ENCODE peak calls at places on chromosome 6, in eight cellular contexts. A, N, L, G, R, W, X and K are unnamed samples. For H3K4me1, the result is how much of the 10 kb centered on the place peaks cover.

GRCh38 chr6:73264446-73264845 is 1.4 kb upstream of the KHDC1 start:
- DNase-seq in G (no peak), L (no peak), A (no peak), N (no peak), R (no peak), X (no peak), W (no peak), K (no peak)

GRCh38 chr6:337782-338464 is 45.6 kb downstream of the DUSP22 start:
- DNase-seq in G (no peak), N (no peak), L (peak), X (no peak), W (no peak), R (no peak), A (no peak), K (no peak)

GRCh38 chr6:49504666-49505065 is 4.9 kb downstream of the GLYATL3 start:
- DNase-seq in R (no peak), A (no peak), X (no peak), W (no peak), N (no peak), G (no peak), L (no peak), K (no peak)

GRCh38 chr6:142551145-142551811 is 249.5 kb downstream of the ADGRG6 start:
- DNase-seq in A (no peak), L (no peak), W (no peak), N (no peak), R (no peak), G (no peak), X (no peak), K (no peak)

GRCh38 chr6:134447883-134448387 is 130.0 kb upstream of the SGK1 start:
- DNase-seq in L (peak), W (no peak), R (no peak), G (no peak), X (no peak), N (no peak), A (no peak), K (no peak)

GRCh38 chr6:103327079-103327478 is 1532.6 kb downstream of the HACE1 start:
- DNase-seq in A (no peak), W (no peak), X (no peak), L (no peak), R (no peak), G (no peak), N (no peak), K (no peak)

GRCh38 chr6:112439010-112439409 is 91.9 kb downstream of the RFPL4B start:
- DNase-seq in L (no peak), N (no peak), A (no peak), X (no peak), R (no peak), W (peak), G (no peak), K (peak)

GRCh38 chr6:157151989-157152388 is 171.3 kb downstream of the TMEM242 start:
- DNase-seq in N (no peak), X (no peak), G (no peak), W (no peak), R (no peak), A (no peak), L (peak), K (no peak)

GRCh38 chr6:36659271-36659670 is 19.2 kb upstream of the CDKN1A start:
- DNase-seq in N (no peak), R (peak), X (no peak), L (peak), A (no peak), W (no peak), G (no peak), K (no peak)

GRCh38 chr6:34865107-34865506 is 22.7 kb downstream of the TAF11 start:
- DNase-seq in G (no peak), X (no peak), A (no peak), R (no peak), L (peak), N (no peak), W (no peak), K (no peak)

GRCh38 chr6:163183791-163184190 is 230.7 kb upstream of the QKI start:
- DNase-seq in G (no peak), N (no peak), A (no peak), W (no peak), L (no peak), R (no peak), X (no peak), K (no peak)

GRCh38 chr6:161727063-161727462 is 453.2 kb upstream of the AGPAT4 start:
- DNase-seq in G (no peak), L (no peak), N (no peak), W (no peak), A (no peak), X (no peak), R (no peak), K (no peak)

GRCh38 chr6:93848011-93848620 is 428.8 kb upstream of the EPHA7 start:
- DNase-seq in L (no peak), G (no peak), R (no peak), W (no peak), A (no peak), X (no peak), N (no peak), K (no peak)

GRCh38 chr6:36244641-36245280 is 25.1 kb upstream of the PNPLA1 start:
- DNase-seq in L (peak), G (no peak), R (no peak), X (no peak), A (no peak), W (no peak), N (no peak), K (no peak)

GRCh38 chr6:93416575-93417420 is 2.6 kb downstream of the EPHA7 start:
- DNase-seq in A (no peak), G (peak), W (peak), X (peak), R (peak), L (no peak), N (no peak), K (peak)

GRCh38 chr6:85418059-85418458 is 31.8 kb upstream of the NT5E start:
- DNase-seq in W (no peak), A (no peak), X (no peak), L (peak), G (no peak), R (no peak), N (no peak), K (no peak)

GRCh38 chr6:119966484-119966883 is 616.9 kb upstream of the MAN1A1 start:
- DNase-seq in R (no peak), X (no peak), L (no peak), W (no peak), G (no peak), N (no peak), A (no peak), K (peak)

GRCh38 chr6:170441316-170441715 is 111.8 kb downstream of the PSMB1 start:
- DNase-seq in R (peak), W (no peak), X (no peak), A (no peak), N (no peak), L (peak), G (no peak), K (peak)

GRCh38 chr6:143673638-143674037 is 4.1 kb upstream of the PHACTR2 start:
- DNase-seq in L (peak), A (no peak), X (no peak), R (peak), G (no peak), W (no peak), N (no peak), K (no peak)

GRCh38 chr6:10554826-10555225 is 33.7 kb downstream of the GCNT2 start:
- DNase-seq in X (no peak), G (no peak), R (no peak), N (no peak), L (no peak), A (no peak), W (no peak), K (no peak)

GRCh38 chr6:144480518-144480917 is 195.4 kb downstream of the UTRN start:
- DNase-seq in G (no peak), X (no peak), N (no peak), R (no peak), W (no peak), A (no peak), L (peak), K (no peak)

GRCh38 chr6:165340532-165340931 is 31.1 kb upstream of the C6orf118 start:
- DNase-seq in A (no peak), X (no peak), W (no peak), L (no peak), G (no peak), R (no peak), N (no peak), K (no peak)
- H3K4me3 ChIP-seq in A (no peak), X (no peak), W (no peak), L (no peak), G (no peak), R (no peak), N (no peak), K (no peak)

GRCh38 chr6:87700729-87701675 is 1.0 kb downstream of the AKIRIN2 start:
- DNase-seq in A (peak), N (no peak), G (peak), X (peak), R (peak), L (peak), W (peak), K (peak)

GRCh38 chr6:87699576-87699975 is 2.5 kb downstream of the AKIRIN2 start:
- DNase-seq in G (no peak), N (no peak), W (no peak), A (no peak), X (no peak), L (no peak), R (no peak), K (no peak)

GRCh38 chr6:87702589-87702945 is 534 bp upstream of the AKIRIN2 start:
- DNase-seq in A (no peak), R (no peak), W (no peak), N (no peak), X (no peak), G (no peak), L (peak), K (no peak)

GRCh38 chr6:87700351-87700728 is 1.7 kb downstream of the AKIRIN2 start:
- DNase-seq in N (no peak), X (no peak), A (no peak), L (no peak), R (no peak), G (no peak), W (no peak), K (no peak)

DNA sequence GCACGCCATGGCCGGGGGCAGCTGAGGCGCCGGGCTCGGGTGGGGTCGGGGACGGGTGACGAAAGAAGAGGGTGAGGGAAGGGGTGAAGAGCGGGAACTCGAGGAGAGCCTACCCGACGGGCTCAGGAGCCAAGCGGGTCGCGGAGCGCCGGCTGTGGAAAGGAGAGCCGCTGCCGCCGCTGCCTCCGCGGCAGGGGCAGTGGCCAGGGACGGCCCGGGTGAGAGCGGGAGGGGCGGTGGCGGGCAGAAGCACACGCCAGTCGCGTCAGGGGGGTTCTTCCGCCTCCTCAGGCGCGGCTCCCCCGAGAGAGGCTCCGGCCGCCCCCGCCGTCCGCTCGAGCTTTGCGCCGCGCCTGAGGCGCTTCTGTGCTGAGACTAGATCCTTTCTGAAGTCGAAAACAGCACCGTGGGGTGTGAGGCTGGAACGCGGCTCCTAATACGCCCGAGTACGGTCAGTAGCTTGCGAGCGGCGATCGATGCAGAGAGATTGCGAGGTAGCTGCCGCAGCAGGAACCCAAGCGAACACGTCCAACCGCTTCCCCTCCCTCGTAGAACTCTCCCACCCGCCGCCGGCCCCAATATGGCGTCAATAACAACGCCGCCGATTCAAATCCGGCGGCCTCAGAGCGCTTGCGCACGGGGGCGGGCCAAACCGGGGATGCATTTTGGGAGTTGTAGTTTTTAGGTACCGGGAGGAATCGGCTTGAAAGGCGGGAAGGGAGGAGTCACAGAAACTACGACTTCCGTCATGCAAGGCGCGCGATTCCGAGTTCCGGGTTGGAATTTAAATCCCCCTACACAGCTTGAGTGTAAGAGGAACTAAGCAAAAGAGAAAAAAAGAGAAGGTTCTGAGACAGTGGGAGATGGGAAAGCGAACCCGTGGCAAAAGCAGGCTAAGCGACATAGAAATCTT is at the start of gene AKIRIN2:
- DNase-seq in X (peak), L (peak), G (peak), R (peak), W (peak), A (peak), N (peak), K (peak)
- TF ChIP-seq POLR2A in X (peak), L (peak), G (peak), R (peak), W (peak), A (peak), N (peak), K (peak)

GRCh38 chr6:33732819-33733218 is 13.9 kb downstream of the IP6K3 start:
- DNase-seq in N (no peak), W (no peak), X (no peak), R (no peak), L (peak), G (no peak), A (no peak), K (no peak)
- H3K4me1 ChIP-seq in N (under half), W (under half), X (under half), R (under half), L (under half), G (under half), A (under half), K (under half)

DNA sequence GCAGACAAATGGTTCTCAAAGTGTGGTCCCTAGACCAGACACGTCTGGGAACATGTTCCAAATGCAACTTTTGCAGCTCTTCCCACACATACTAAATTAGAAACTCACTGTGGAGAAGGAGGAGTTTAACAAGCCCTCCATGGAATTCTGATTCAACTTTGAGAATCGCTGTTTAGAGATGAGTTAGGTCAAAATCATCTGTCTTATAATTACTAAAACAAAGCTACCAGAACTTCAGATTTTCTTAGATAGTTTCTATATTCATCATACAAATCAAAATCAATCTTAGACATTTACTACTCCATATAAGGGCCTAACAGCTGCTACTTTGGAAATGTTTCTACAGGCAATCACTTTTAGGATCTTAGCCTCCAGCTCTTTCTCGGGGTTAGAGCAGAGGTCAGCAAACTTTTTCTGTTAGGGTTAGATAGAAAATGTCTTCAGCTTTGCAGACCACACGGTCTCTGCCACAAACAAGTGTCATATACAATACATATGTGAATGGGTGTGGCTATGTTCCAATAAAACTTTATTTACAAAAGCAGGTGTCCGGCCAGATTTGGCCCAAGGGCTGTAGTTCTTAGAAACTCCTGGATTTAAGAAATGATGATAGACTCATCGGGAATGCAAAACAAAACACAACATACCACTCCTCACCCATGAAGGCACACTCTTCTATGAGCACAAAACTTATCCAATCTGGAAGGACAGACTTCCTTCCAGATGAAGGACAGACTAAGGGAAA is 50.0 kb upstream of the ARHGAP18 start:
- DNase-seq in R (no peak), L (peak), A (no peak), N (no peak), X (no peak), W (no peak), G (no peak), K (no peak)
- H3K4me3 ChIP-seq in R (no peak), L (no peak), A (no peak), N (no peak), X (no peak), W (no peak), G (no peak), K (no peak)

DNA sequence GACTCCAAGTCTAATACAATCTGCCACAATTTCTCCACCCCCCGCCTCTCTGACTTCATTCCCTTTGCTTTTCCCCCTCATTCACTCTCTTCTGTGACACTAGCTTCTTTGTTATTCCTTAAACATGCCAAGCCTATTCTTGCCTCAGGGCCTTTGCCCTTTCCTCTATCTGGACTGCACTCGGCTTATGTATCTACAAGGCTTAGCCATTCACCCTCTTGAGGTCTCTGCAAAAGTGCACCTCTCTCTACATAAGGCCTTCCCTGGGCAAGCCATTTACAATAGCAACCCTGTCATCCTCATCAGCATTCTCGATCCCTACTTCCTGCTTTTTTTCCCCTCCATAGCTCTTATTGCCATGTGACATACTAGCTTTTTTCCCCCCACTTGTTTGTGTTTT is 168.9 kb downstream of the PDSS2 start:
- DNase-seq in L (no peak), W (no peak), A (no peak), N (no peak), R (no peak), X (no peak), G (no peak), K (no peak)
- TF ChIP-seq POLR2A in L (no peak), W (no peak), A (no peak), N (no peak), R (no peak), X (no peak), G (no peak), K (no peak)

DNA sequence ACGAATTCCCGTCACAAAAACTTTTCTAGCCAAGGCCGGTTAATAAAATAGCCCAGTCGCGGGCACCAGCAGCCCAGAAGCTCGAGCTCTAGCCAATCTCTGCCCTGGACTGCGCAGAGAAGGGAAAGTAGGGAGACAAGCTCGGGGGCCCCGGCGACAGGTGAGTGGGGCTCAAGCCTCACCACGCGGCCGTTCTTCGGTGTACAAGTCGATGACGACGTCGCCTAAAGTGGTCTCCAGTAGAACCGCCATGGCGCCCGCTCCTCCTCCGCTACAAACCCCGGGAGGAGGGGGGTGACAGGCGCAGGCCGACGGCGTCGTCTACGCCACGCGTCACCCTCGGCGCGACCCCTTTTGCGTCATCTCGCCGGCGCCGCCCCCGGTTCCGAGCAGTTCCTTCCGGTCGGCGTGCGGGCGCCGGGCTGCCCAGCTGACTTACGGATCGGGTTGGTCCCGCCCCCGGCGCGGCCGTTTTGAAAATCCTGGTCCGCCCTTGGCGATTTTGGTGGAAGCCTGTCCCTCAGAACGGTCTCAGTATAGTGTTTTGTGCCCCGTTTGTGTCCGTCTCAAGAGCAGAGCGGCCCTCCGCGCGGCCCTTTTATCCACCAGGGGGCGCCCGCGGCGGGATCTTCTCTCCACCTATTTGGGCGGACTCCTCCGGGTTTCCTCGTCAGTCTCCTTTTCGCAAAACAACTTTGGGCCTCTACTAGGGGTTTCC is at the start of gene PPIL4:
- DNase-seq in N (peak), W (peak), A (peak), G (peak), R (peak), X (peak), L (peak), K (peak)
- H3K4me1 ChIP-seq in N (under half), W (under half), A (under half), G (under half), R (under half), X (under half), L (under half), K (under half)

GRCh38 chr6:148890605-148891004 is 143.8 kb downstream of the UST start:
- DNase-seq in G (no peak), N (no peak), X (no peak), A (no peak), R (no peak), L (no peak), W (no peak), K (no peak)
- H3K4me3 ChIP-seq in G (no peak), N (no peak), X (no peak), A (no peak), R (no peak), L (no peak), W (no peak), K (no peak)